ENCODE peak calls at places on chromosomes 1 and 21, in ten cellular contexts. W is Panc1, A is GM23338, X is transverse colon, F is esophagus muscularis mucosa, O is endothelial cell of umbilical vein, L is GM12892, J is prostate gland, Y is GM12891, B is suprapubic skin. Q is an unnamed sample.

GRCh38 chr1:234933475-234933874 is 195.2 kb downstream of the TOMM20 start:
- DNase-seq in L (peak; percentile 48), W (no peak), J (no peak), B (peak; percentile 74), O (peak; percentile 69), Y (no peak), X (no peak), F (no peak), A (no peak), Q (no peak)

GRCh38 chr1:62356257-62356835 is 37.1 kb upstream of the KANK4 start:
- DNase-seq in A (no peak), O (no peak), X (no peak), W (no peak), L (no peak), J (no peak), F (no peak), B (no peak), Y (no peak), Q (no peak)

GRCh38 chr1:199172286-199173124 is 533.7 kb downstream of the PTPRC start:
- DNase-seq in B (no peak), A (no peak), O (no peak), J (no peak), W (no peak), L (no peak), Y (no peak), X (no peak), F (no peak), Q (no peak)

GRCh38 chr1:21752186-21752585 is 30.8 kb downstream of the USP48 start:
- DNase-seq in X (no peak), A (no peak), J (no peak), F (no peak), L (no peak), W (no peak), Y (no peak), B (no peak), O (no peak), Q (no peak)

GRCh38 chr1:187689137-187689536 is 860.4 kb downstream of the PLA2G4A start:
- DNase-seq in L (no peak), O (peak; percentile 85), J (peak; percentile 66), A (no peak), Y (no peak), F (no peak), B (no peak), X (no peak), W (no peak), Q (no peak)

GRCh38 chr1:201711811-201712210 is 117.1 kb upstream of the IPO9 start:
- DNase-seq in Y (no peak), O (no peak), L (no peak), B (no peak), X (no peak), W (no peak), F (no peak), A (no peak), J (no peak), Q (no peak)

GRCh38 chr1:209697082-209697481 is 7.6 kb upstream of the HSD11B1 start:
- DNase-seq in Y (no peak), B (no peak), X (no peak), W (no peak), O (no peak), J (no peak), A (no peak), L (no peak), F (no peak), Q (no peak)

GRCh38 chr1:10960406-10960805 is 52.0 kb upstream of the TARDBP start:
- DNase-seq in Y (no peak), B (no peak), A (no peak), W (no peak), X (no peak), L (no peak), F (no peak), J (no peak), O (no peak), Q (no peak)

GRCh38 chr1:36522021-36522420 is 39.3 kb upstream of the CSF3R start:
- DNase-seq in F (no peak), L (no peak), X (no peak), A (no peak), B (no peak), W (no peak), O (no peak), J (no peak), Y (no peak), Q (peak; percentile 31)

GRCh38 chr1:6601865-6602668 is 602 bp downstream of the KLHL21 start:
- DNase-seq in B (no peak), O (no peak), X (peak; percentile 42), L (peak; percentile 31), W (no peak), F (no peak), Y (no peak), A (peak; percentile 55), J (no peak), Q (no peak)

GRCh38 chr1:32448773-32449456 is 16.0 kb upstream of the ZBTB8B start:
- DNase-seq in F (no peak), L (no peak), B (no peak), W (no peak), Y (no peak), O (peak; percentile 18), A (peak; percentile 89), X (no peak), J (no peak), Q (peak; percentile 78)

GRCh38 chr1:178690496-178690895 is 34.5 kb upstream of the RALGPS2 start:
- DNase-seq in W (no peak), Y (no peak), J (no peak), X (no peak), B (no peak), L (no peak), A (no peak), O (no peak), F (no peak), Q (no peak)

GRCh38 chr1:985126-985525 is 3.2 kb upstream of the PERM1 start:
- DNase-seq in J (no peak), B (no peak), L (no peak), W (no peak), Y (no peak), O (no peak), X (no peak), A (no peak), F (no peak), Q (no peak)

GRCh38 chr1:153934746-153935145 is 11.8 kb downstream of the DENND4B start:
- DNase-seq in J (no peak), L (no peak), F (no peak), O (no peak), W (no peak), A (no peak), B (no peak), X (no peak), Y (no peak), Q (no peak)
- TF ChIP-seq POLR2AphosphoS5 in J (no peak), L (no peak), F (no peak), O (no peak), W (no peak), A (no peak), B (no peak), X (no peak), Y (no peak), Q (no peak)

GRCh38 chr1:225820522-225821120 is 10.7 kb downstream of the EPHX1 start:
- DNase-seq in L (no peak), F (no peak), X (no peak), W (no peak), B (no peak), A (no peak), J (peak; percentile 76), Y (no peak), O (no peak), Q (no peak)
- TF ChIP-seq POLR2AphosphoS5 in L (no peak), F (no peak), X (no peak), W (no peak), B (no peak), A (no peak), J (peak; percentile 75), Y (no peak), O (no peak), Q (no peak)

GRCh38 chr1:176469450-176469985 is 6.5 kb downstream of the PAPPA2 start:
- DNase-seq in F (no peak), A (no peak), L (no peak), Y (no peak), O (no peak), J (no peak), W (no peak), B (no peak), X (no peak), Q (no peak)
- TF ChIP-seq POLR2AphosphoS5 in F (no peak), A (no peak), L (no peak), Y (no peak), O (no peak), J (no peak), W (no peak), B (no peak), X (peak; percentile 44), Q (no peak)

GRCh38 chr21:45794040-45794439 is 150.5 kb downstream of the PCBP3 start:
- DNase-seq in F (no peak), J (no peak), Y (no peak), L (no peak), O (no peak), A (no peak), W (no peak), B (no peak), X (no peak), Q (no peak)

GRCh38 chr21:45790427-45790826 is 146.9 kb downstream of the PCBP3 start:
- DNase-seq in X (no peak), W (no peak), F (peak; percentile 68), B (no peak), O (no peak), Y (no peak), A (no peak), L (no peak), J (no peak), Q (no peak)

GRCh38 chr21:45792682-45793383 is 149.3 kb downstream of the PCBP3 start:
- DNase-seq in Y (no peak), L (no peak), X (no peak), W (no peak), A (no peak), J (no peak), F (peak; percentile 75), O (no peak), B (no peak), Q (no peak)

GRCh38 chr21:45788635-45789506 is 145.3 kb downstream of the PCBP3 start:
- DNase-seq in W (no peak), A (no peak), Y (no peak), L (no peak), J (no peak), X (no peak), O (no peak), F (no peak), B (no peak), Q (no peak)

DNA sequence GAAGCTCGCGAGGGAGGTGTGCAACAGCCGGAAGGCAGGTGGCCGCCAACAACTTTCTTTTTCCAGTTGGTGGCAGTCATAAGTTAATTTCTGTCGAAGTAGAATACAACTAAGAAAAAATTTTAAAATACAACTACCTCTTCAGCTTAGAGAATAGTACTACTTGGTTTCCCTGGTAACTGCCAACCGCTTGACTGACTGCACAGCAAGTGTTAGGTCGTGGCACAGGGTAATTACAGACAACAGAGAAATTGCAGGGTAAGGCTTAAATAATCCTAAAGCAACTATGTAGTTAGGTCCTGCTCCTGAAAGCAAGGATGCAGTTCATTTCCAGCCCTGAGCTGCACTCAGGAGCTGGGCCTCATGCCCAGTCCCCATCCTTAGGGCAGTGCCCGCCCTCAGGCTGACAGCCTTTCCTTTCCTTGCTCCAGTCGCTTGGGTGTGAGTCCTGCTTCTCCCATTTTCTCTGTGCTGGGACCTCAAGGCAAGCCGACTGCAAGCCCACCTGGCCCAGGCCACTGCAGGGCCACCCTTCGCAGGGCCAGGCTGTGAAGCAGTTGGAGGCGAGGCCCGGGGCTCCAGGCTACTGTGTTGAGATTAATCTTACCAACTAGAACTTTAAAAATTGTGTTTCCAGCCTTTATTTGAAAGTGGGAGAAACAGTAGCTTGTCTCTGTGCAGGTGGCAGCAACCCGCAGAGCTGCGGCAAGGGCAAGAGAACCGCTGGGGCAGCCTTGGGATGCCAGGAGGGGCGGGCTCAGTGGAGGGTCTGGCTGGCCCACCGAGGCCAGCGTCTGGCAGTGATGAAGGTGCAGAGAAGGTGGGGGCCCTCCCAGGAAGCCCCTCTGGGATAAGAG is 148.3 kb downstream of the PCBP3 start:
- DNase-seq in X (no peak), Y (no peak), B (no peak), J (no peak), O (no peak), W (no peak), A (no peak), F (peak; percentile 78), L (no peak), Q (no peak)
- TF ChIP-seq POLR2AphosphoS5 in X (no peak), Y (no peak), B (no peak), J (no peak), O (no peak), W (no peak), A (no peak), F (no peak), L (no peak), Q (no peak)

Q was measured in H1.